ENCODE peak calls at places on chromosomes 5 and 9, in four cellular contexts. F is A549, C is gastrocnemius medialis, O is body of pancreas. G is an unnamed sample.

GRCh38 chr5:77847814-77848290 is 71.7 kb upstream of the TBCA start:
- DNase-seq in O (no peak), F (no peak), C (no peak), G (no peak)

GRCh38 chr5:35821513-35821912 is 35.2 kb upstream of the IL7R start:
- DNase-seq in F (no peak), C (no peak), O (no peak), G (no peak)

GRCh38 chr5:109388407-109388806 is 21.4 kb downstream of the PJA2 start:
- DNase-seq in C (no peak), O (no peak), F (no peak), G (no peak)

GRCh38 chr9:118183571-118183970 is 479.4 kb downstream of the TLR4 start:
- DNase-seq in C (no peak), O (no peak), F (no peak), G (no peak)

GRCh38 chr5:138180183-138180782 is 1.4 kb downstream of the KIF20A start:
- DNase-seq in F (peak; percentile 79), C (no peak), O (no peak), G (no peak)

GRCh38 chr5:151205411-151205810 is 18.5 kb downstream of the CCDC69 start:
- DNase-seq in C (no peak), O (no peak), F (no peak), G (no peak)

GRCh38 chr5:6606884-6607558 is 25.8 kb downstream of the NSUN2 start:
- DNase-seq in F (no peak), O (no peak), C (no peak), G (no peak)

GRCh38 chr9:71760901-71761300 is 7.4 kb downstream of the CEMIP2 start:
- DNase-seq in F (no peak), C (no peak), O (no peak), G (no peak)

GRCh38 chr5:156444737-156445136 is 117.8 kb downstream of the SGCD start:
- DNase-seq in O (no peak), F (no peak), C (no peak), G (no peak)

GRCh38 chr5:142587354-142587965 is 98.4 kb downstream of the FGF1 start:
- DNase-seq in O (peak; percentile 15), F (peak; percentile 22), C (no peak), G (no peak)

GRCh38 chr9:120583958-120584369 is 4.0 kb upstream of the CDK5RAP2 start:
- DNase-seq in O (peak; percentile 47), C (peak; percentile 77), F (peak; percentile 48), G (peak; percentile 30)

GRCh38 chr5:88881566-88881965 is 1.4 kb downstream of the MEF2C start:
- DNase-seq in F (no peak), C (no peak), O (no peak), G (no peak)

GRCh38 chr9:129309041-129309430 is 131.0 kb upstream of the IER5L start:
- DNase-seq in O (no peak), F (no peak), C (no peak), G (no peak)

GRCh38 chr9:137453643-137454081 is 5.5 kb downstream of the NSMF start:
- DNase-seq in O (peak; percentile 67), F (peak; percentile 43), C (peak; percentile 50), G (peak; percentile 64)

GRCh38 chr5:127813633-127814171 is 110.5 kb downstream of the CCDC192 start:
- DNase-seq in F (peak; percentile 21), C (no peak), O (no peak), G (no peak)

GRCh38 chr5:110917161-110917875 is 154.2 kb upstream of the TSLP start:
- DNase-seq in F (no peak), O (no peak), C (no peak), G (no peak)

GRCh38 chr9:92406506-92406905 is 2.1 kb upstream of the OGN start:
- DNase-seq in C (peak; percentile 34), F (no peak), O (no peak), G (no peak)

GRCh38 chr9:96031366-96031824 is 155.9 kb downstream of the ERCC6L2 start:
- DNase-seq in F (peak; percentile 14), C (no peak), O (peak; percentile 84), G (peak; percentile 60)

GRCh38 chr9:17315341-17315740 is 180.5 kb downstream of the CNTLN start:
- DNase-seq in C (no peak), F (no peak), O (no peak), G (no peak)
- TF ChIP-seq POLR2A in C (no peak), F (no peak), O (no peak), G (no peak)

GRCh38 chr9:35649431-35650340 is 1.0 kb downstream of the SIT1 start:
- DNase-seq in C (no peak), O (no peak), F (no peak), G (no peak)
- TF ChIP-seq POLR2A in C (no peak), O (no peak), F (no peak), G (no peak)

DNA sequence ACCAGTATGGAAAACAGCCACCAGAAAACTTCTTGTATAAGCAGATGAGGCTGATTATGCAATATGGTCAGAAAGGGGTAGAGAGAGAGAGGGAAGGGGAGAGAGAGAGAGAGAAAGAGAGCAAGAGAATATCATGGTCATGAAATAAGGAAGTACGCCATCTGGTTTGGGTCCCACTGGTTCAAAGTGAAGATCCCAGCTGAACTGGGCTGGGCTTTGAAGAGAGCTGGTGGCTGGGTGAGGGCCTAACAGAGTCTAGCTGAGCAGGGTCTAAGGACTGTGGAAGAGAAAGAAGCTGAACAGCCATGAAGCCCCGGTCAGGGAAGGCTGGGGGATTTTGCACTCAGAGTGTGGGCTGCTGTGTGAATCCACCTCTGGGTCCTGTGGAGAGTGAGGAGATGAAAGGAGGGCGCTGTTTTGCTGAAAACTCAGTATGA is 14.6 kb downstream of the TRIM14 start:
- DNase-seq in C (no peak), F (no peak), O (no peak), G (no peak)
- TF ChIP-seq POLR2A in C (no peak), F (no peak), O (no peak), G (no peak)

GRCh38 chr9:73152445-73152844 is 780 bp downstream of the ANXA1 start:
- DNase-seq in O (no peak), F (no peak), C (no peak), G (no peak)

GRCh38 chr9:73152953-73153352 is 1.3 kb downstream of the ANXA1 start:
- DNase-seq in O (no peak), C (no peak), F (no peak), G (no peak)

GRCh38 chr9:73153793-73154227 is 2.1 kb downstream of the ANXA1 start:
- DNase-seq in C (no peak), O (no peak), F (peak; percentile 8), G (no peak)

GRCh38 chr9:73149371-73150067 is 2.1 kb upstream of the ANXA1 start:
- DNase-seq in C (no peak), F (peak; percentile 57), O (no peak), G (no peak)

GRCh38 chr9:73151653-73152382 is at the start of gene ANXA1:
- DNase-seq in F (peak; percentile 75), C (no peak), O (no peak), G (peak; percentile 55)
- TF ChIP-seq POLR2A in F (no peak), C (peak; percentile 70), O (peak; percentile 59), G (peak; percentile 83)

GRCh38 chr5:134371834-134372340 is 518 bp downstream of the UBE2B start:
- DNase-seq in C (peak; percentile 77), O (peak; percentile 74), F (peak; percentile 38), G (peak; percentile 13)
- TF ChIP-seq POLR2A in C (peak; percentile 79), O (peak; percentile 53), F (no peak), G (no peak)

DNA sequence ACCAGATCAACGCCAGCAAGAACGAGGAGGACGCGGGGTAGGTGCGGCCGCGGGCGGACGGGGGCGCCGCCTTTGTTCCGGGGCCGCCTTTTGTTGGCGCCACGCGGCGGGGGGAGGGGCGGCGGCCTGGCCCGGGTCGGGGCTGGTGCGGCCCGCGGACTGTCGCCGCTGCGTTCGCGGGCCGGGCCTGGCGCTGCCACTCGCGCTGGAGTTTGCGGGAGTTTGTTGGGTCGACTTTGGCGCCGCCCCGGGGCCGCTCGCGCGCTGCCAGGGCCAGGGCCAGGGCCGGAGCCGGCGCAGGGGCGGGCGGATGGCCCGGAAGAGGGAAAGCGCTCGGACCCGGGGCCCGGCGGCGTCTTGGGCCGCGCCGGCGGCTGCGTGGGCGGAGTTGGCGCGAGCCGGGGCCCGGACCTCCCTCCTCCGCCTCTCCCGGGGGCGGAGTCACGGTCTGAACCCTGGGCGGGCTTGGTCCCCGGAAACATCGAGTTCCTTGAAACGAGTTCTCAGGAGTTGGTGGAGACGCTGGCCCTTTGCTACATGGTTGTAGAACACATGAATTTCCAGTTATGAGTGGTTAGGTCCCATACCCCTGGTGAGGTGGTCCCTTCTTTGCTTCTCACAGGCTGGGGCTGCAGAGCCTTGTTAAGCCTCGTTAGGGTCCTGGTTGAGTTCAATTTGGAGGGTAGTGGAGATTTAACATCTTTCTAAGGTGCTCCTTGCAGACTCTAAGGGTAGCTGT is 846 bp downstream of the HNRNPAB start:
- DNase-seq in O (peak; percentile 80), C (peak; percentile 50), F (peak; percentile 82), G (peak; percentile 44)
- TF ChIP-seq POLR2A in O (peak; percentile 28), C (peak; percentile 57), F (no peak), G (peak; percentile 49)

GRCh38 chr5:179732918-179733763 is 519 bp downstream of the MAML1 start:
- DNase-seq in O (peak; percentile 59), F (peak; percentile 30), C (peak; percentile 16), G (peak; percentile 30)
- TF ChIP-seq POLR2A in O (no peak), F (no peak), C (no peak), G (no peak)

GRCh38 chr5:168974081-168974480 is 326.9 kb downstream of the SLIT3 start:
- DNase-seq in F (no peak), O (no peak), C (no peak), G (no peak)
- TF ChIP-seq POLR2A in F (no peak), O (no peak), C (no peak), G (no peak)

DNA sequence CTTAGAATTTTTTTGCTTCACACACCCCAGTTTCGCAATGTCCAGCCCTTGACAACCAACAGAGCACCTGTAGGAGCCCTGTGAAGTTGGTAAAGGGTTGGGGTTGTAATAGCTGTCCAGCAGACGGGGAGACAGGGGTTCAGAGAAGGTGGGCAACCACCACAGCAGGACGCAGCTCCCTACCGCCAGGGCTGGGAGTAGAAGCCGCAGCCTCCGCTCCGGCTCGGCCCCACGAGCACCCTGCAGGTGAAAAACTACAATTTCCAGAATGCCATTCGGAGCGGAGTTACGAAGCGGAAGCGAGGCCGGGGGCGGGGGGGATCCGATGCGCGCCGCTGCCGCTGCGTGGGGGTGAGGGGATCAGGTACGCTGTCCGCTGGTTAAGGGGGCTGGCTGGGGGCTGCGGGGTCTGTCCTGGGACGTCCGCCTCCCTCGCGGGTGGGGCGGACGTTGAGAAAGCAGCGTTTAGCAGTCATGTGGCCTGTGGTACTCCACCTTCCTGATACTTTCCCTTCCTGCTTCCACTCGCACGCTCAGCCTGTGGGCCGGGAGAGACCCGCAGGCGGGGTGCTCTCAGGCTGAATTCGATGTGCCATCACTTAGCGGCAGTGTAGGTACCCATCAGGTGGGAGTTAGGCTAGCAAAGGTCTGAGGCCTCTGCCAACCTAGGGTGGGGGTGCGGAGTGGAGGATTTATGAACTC is at the start of gene TRMT10B:
- DNase-seq in F (peak; percentile 94), O (peak; percentile 65), C (peak; percentile 42), G (peak; percentile 41)
- TF ChIP-seq POLR2A in F (peak; percentile 73), O (peak; percentile 53), C (no peak), G (no peak)

DNA sequence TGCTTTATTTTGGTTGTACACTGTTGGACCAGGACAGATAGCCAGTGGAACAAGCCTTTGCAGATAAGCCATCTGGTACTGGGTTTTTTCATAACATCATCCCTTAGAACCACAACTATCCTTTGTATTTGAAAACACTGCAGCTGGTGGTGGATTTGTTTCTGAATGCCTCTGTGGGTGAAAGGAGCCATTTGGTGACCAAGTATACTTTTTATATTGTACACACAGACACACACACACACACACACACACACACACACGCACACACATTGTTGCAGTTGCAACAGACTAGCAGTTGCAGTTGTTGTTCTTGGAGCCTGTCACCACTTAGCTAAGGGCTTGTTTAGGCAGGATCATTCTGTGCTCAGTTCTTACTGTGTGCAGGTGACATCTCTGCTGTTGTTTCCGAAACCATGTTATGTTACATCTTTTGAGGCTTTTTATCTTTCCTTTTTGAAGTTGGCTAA is 22.9 kb upstream of the CAVIN4 start:
- DNase-seq in O (no peak), C (no peak), F (no peak), G (no peak)
- TF ChIP-seq POLR2A in O (no peak), C (no peak), F (no peak), G (no peak)